ENCODE peak calls at places on chromosome 4, in five cellular contexts. One of them, this sample, is unnamed.
A peak's percentile ranks its signal among the peaks of the same experiment; 100 is the strongest.

GRCh38 chr4:153649572-153649991 is 34.5 kb upstream of the TLR2 start:
- DNase-seq in sciatic nerve: no peak
- DNase-seq in cardiac septum: no peak
- DNase-seq in SW480: peak; percentile 10
- DNase-seq in stimulated activated CD4-positive, alpha-beta T cell treated with anti-CD3 and anti-CD28 coated beads, Interleukin-4, amount 100 ng/mL, for 48 hours: no peak
- DNase-seq in this sample: peak; percentile 25

GRCh38 chr4:74117024-74117534 is 18.1 kb upstream of the CXCL2 start:
- DNase-seq in sciatic nerve: no peak
- DNase-seq in cardiac septum: no peak
- DNase-seq in SW480: peak; percentile 39
- DNase-seq in stimulated activated CD4-positive, alpha-beta T cell treated with anti-CD3 and anti-CD28 coated beads, Interleukin-4, amount 100 ng/mL, for 48 hours: no peak
- DNase-seq in this sample: peak; percentile 6

GRCh38 chr4:173005912-173006633 is 162.5 kb upstream of the GALNT7 start:
- DNase-seq in sciatic nerve: no peak
- DNase-seq in cardiac septum: no peak
- DNase-seq in SW480: no peak
- DNase-seq in stimulated activated CD4-positive, alpha-beta T cell treated with anti-CD3 and anti-CD28 coated beads, Interleukin-4, amount 100 ng/mL, for 48 hours: no peak
- DNase-seq in this sample: no peak

GRCh38 chr4:53012738-53013137 is 150.6 kb downstream of the RASL11B start:
- DNase-seq in sciatic nerve: no peak
- DNase-seq in cardiac septum: no peak
- DNase-seq in SW480: no peak
- DNase-seq in stimulated activated CD4-positive, alpha-beta T cell treated with anti-CD3 and anti-CD28 coated beads, Interleukin-4, amount 100 ng/mL, for 48 hours: no peak
- DNase-seq in this sample: no peak

GRCh38 chr4:8403173-8403753 is 37.3 kb downstream of the ACOX3 start:
- DNase-seq in sciatic nerve: peak; percentile 95
- DNase-seq in cardiac septum: peak; percentile 94
- DNase-seq in SW480: peak; percentile 50
- DNase-seq in stimulated activated CD4-positive, alpha-beta T cell treated with anti-CD3 and anti-CD28 coated beads, Interleukin-4, amount 100 ng/mL, for 48 hours: peak; percentile 37
- DNase-seq in this sample: peak; percentile 53

GRCh38 chr4:5890063-5890727 is 2.7 kb downstream of the CRMP1 start:
- DNase-seq in sciatic nerve: no peak
- DNase-seq in cardiac septum: no peak
- DNase-seq in SW480: no peak
- DNase-seq in stimulated activated CD4-positive, alpha-beta T cell treated with anti-CD3 and anti-CD28 coated beads, Interleukin-4, amount 100 ng/mL, for 48 hours: no peak
- DNase-seq in this sample: no peak

GRCh38 chr4:13541176-13541604 is 3.1 kb downstream of the NKX3-2 start:
- DNase-seq in sciatic nerve: no peak
- DNase-seq in cardiac septum: no peak
- DNase-seq in SW480: no peak
- DNase-seq in stimulated activated CD4-positive, alpha-beta T cell treated with anti-CD3 and anti-CD28 coated beads, Interleukin-4, amount 100 ng/mL, for 48 hours: no peak
- DNase-seq in this sample: no peak

GRCh38 chr4:6971536-6972374 is 62.1 kb downstream of the TBC1D14 start:
- DNase-seq in sciatic nerve: no peak
- DNase-seq in cardiac septum: no peak
- DNase-seq in SW480: no peak
- DNase-seq in stimulated activated CD4-positive, alpha-beta T cell treated with anti-CD3 and anti-CD28 coated beads, Interleukin-4, amount 100 ng/mL, for 48 hours: no peak
- DNase-seq in this sample: no peak

GRCh38 chr4:136713140-136713539 is 819.2 kb downstream of the PCDH18 start:
- DNase-seq in sciatic nerve: no peak
- DNase-seq in cardiac septum: no peak
- DNase-seq in SW480: no peak
- DNase-seq in stimulated activated CD4-positive, alpha-beta T cell treated with anti-CD3 and anti-CD28 coated beads, Interleukin-4, amount 100 ng/mL, for 48 hours: no peak
- DNase-seq in this sample: no peak

GRCh38 chr4:146349306-146349705 is 135.0 kb downstream of the REELD1 start:
- DNase-seq in sciatic nerve: no peak
- DNase-seq in cardiac septum: no peak
- DNase-seq in SW480: no peak
- DNase-seq in stimulated activated CD4-positive, alpha-beta T cell treated with anti-CD3 and anti-CD28 coated beads, Interleukin-4, amount 100 ng/mL, for 48 hours: no peak
- DNase-seq in this sample: no peak

GRCh38 chr4:156779046-156779445 is 192.6 kb downstream of the PDGFC start:
- DNase-seq in sciatic nerve: no peak
- DNase-seq in cardiac septum: no peak
- DNase-seq in SW480: no peak
- DNase-seq in stimulated activated CD4-positive, alpha-beta T cell treated with anti-CD3 and anti-CD28 coated beads, Interleukin-4, amount 100 ng/mL, for 48 hours: no peak
- DNase-seq in this sample: no peak

GRCh38 chr4:53844133-53844532 is 220.3 kb downstream of the CHIC2 start:
- DNase-seq in sciatic nerve: no peak
- DNase-seq in cardiac septum: no peak
- DNase-seq in SW480: no peak
- DNase-seq in stimulated activated CD4-positive, alpha-beta T cell treated with anti-CD3 and anti-CD28 coated beads, Interleukin-4, amount 100 ng/mL, for 48 hours: no peak
- DNase-seq in this sample: no peak

GRCh38 chr4:114386637-114387233 is 211.9 kb upstream of the UGT8 start:
- DNase-seq in sciatic nerve: no peak
- DNase-seq in cardiac septum: no peak
- DNase-seq in SW480: peak; percentile 27
- DNase-seq in stimulated activated CD4-positive, alpha-beta T cell treated with anti-CD3 and anti-CD28 coated beads, Interleukin-4, amount 100 ng/mL, for 48 hours: no peak
- DNase-seq in this sample: peak; percentile 35

GRCh38 chr4:131302108-131302507 is 1847.0 kb upstream of the PCDH10 start:
- DNase-seq in sciatic nerve: no peak
- DNase-seq in cardiac septum: no peak
- DNase-seq in SW480: no peak
- DNase-seq in stimulated activated CD4-positive, alpha-beta T cell treated with anti-CD3 and anti-CD28 coated beads, Interleukin-4, amount 100 ng/mL, for 48 hours: no peak
- DNase-seq in this sample: no peak

GRCh38 chr4:83370640-83370906 is 35.9 kb upstream of the HPSE start:
- DNase-seq in sciatic nerve: no peak
- DNase-seq in cardiac septum: no peak
- DNase-seq in SW480: no peak
- DNase-seq in stimulated activated CD4-positive, alpha-beta T cell treated with anti-CD3 and anti-CD28 coated beads, Interleukin-4, amount 100 ng/mL, for 48 hours: no peak
- DNase-seq in this sample: no peak

GRCh38 chr4:13102344-13102743 is 381.8 kb downstream of the RAB28 start:
- DNase-seq in sciatic nerve: no peak
- DNase-seq in cardiac septum: no peak
- DNase-seq in SW480: no peak
- DNase-seq in stimulated activated CD4-positive, alpha-beta T cell treated with anti-CD3 and anti-CD28 coated beads, Interleukin-4, amount 100 ng/mL, for 48 hours: no peak
- DNase-seq in this sample: no peak

GRCh38 chr4:34633216-34633615 is 1611.1 kb downstream of the ARAP2 start:
- DNase-seq in sciatic nerve: no peak
- DNase-seq in cardiac septum: no peak
- DNase-seq in SW480: no peak
- DNase-seq in stimulated activated CD4-positive, alpha-beta T cell treated with anti-CD3 and anti-CD28 coated beads, Interleukin-4, amount 100 ng/mL, for 48 hours: no peak
- DNase-seq in this sample: no peak

GRCh38 chr4:172009461-172009860 is 196.3 kb downstream of the GALNTL6 start:
- DNase-seq in sciatic nerve: no peak
- DNase-seq in cardiac septum: no peak
- DNase-seq in SW480: no peak
- DNase-seq in stimulated activated CD4-positive, alpha-beta T cell treated with anti-CD3 and anti-CD28 coated beads, Interleukin-4, amount 100 ng/mL, for 48 hours: no peak
- DNase-seq in this sample: no peak

GRCh38 chr4:139453041-139453370 is 915 bp upstream of the RAB33B start:
- DNase-seq in sciatic nerve: no peak
- DNase-seq in cardiac septum: no peak
- DNase-seq in SW480: peak; percentile 82
- DNase-seq in stimulated activated CD4-positive, alpha-beta T cell treated with anti-CD3 and anti-CD28 coated beads, Interleukin-4, amount 100 ng/mL, for 48 hours: peak; percentile 49
- DNase-seq in this sample: peak; percentile 77

GRCh38 chr4:168613869-168614268 is 117.0 kb downstream of the PALLD start:
- DNase-seq in sciatic nerve: no peak
- DNase-seq in cardiac septum: no peak
- DNase-seq in SW480: no peak
- DNase-seq in stimulated activated CD4-positive, alpha-beta T cell treated with anti-CD3 and anti-CD28 coated beads, Interleukin-4, amount 100 ng/mL, for 48 hours: no peak
- DNase-seq in this sample: no peak

GRCh38 chr4:77418333-77418732 is 187.3 kb upstream of the CXCL13 start:
- DNase-seq in sciatic nerve: no peak
- DNase-seq in cardiac septum: no peak
- DNase-seq in SW480: peak; percentile 43
- DNase-seq in stimulated activated CD4-positive, alpha-beta T cell treated with anti-CD3 and anti-CD28 coated beads, Interleukin-4, amount 100 ng/mL, for 48 hours: no peak
- DNase-seq in this sample: peak; percentile 1

GRCh38 chr4:149095798-149096197 is 653.6 kb upstream of the NR3C2 start:
- DNase-seq in sciatic nerve: no peak
- DNase-seq in cardiac septum: no peak
- DNase-seq in SW480: no peak
- DNase-seq in stimulated activated CD4-positive, alpha-beta T cell treated with anti-CD3 and anti-CD28 coated beads, Interleukin-4, amount 100 ng/mL, for 48 hours: no peak
- DNase-seq in this sample: no peak